ENCODE peak calls at places on chromosomes 4 and X, in seven cellular contexts. One of them, this sample, is unnamed.

GRCh38 chrX:154840856-154841255 is 6.4 kb upstream of the SMIM9 start:
- DNase-seq in adrenal gland: no peak
- DNase-seq in transverse colon: no peak
- DNase-seq in cardiac muscle cell: peak
- DNase-seq in ovary: no peak
- DNase-seq in HepG2: peak
- DNase-seq in IMR-90: peak
- DNase-seq in this sample: no peak

GRCh38 chr4:79623125-79623905 is 215.3 kb upstream of the GK2 start:
- DNase-seq in adrenal gland: no peak
- DNase-seq in ovary: no peak
- DNase-seq in HepG2: no peak
- DNase-seq in cardiac muscle cell: no peak
- DNase-seq in transverse colon: no peak
- DNase-seq in IMR-90: peak
- DNase-seq in this sample: no peak

GRCh38 chr4:7727727-7728126 is 211.9 kb downstream of the AFAP1 start:
- DNase-seq in HepG2: no peak
- DNase-seq in IMR-90: no peak
- DNase-seq in cardiac muscle cell: no peak
- DNase-seq in transverse colon: no peak
- DNase-seq in ovary: no peak
- DNase-seq in adrenal gland: no peak
- DNase-seq in this sample: no peak

GRCh38 chrX:126551725-126552312 is 795 bp downstream of the DCAF12L1 start:
- DNase-seq in transverse colon: no peak
- DNase-seq in HepG2: no peak
- DNase-seq in ovary: peak
- DNase-seq in adrenal gland: no peak
- DNase-seq in cardiac muscle cell: no peak
- DNase-seq in IMR-90: no peak
- DNase-seq in this sample: no peak

GRCh38 chrX:110318664-110318968 is 731 bp upstream of the AMMECR1 start:
- DNase-seq in IMR-90: no peak
- DNase-seq in transverse colon: no peak
- DNase-seq in cardiac muscle cell: no peak
- DNase-seq in adrenal gland: no peak
- DNase-seq in HepG2: no peak
- DNase-seq in ovary: no peak
- DNase-seq in this sample: no peak

GRCh38 chr4:632391-632790 is 7.0 kb downstream of the PDE6B start:
- DNase-seq in HepG2: no peak
- DNase-seq in ovary: no peak
- DNase-seq in cardiac muscle cell: no peak
- DNase-seq in adrenal gland: no peak
- DNase-seq in transverse colon: no peak
- DNase-seq in IMR-90: no peak
- DNase-seq in this sample: no peak

GRCh38 chrX:109440475-109440874 is 41.4 kb downstream of the GUCY2F start:
- DNase-seq in adrenal gland: no peak
- DNase-seq in ovary: no peak
- DNase-seq in HepG2: no peak
- DNase-seq in cardiac muscle cell: no peak
- DNase-seq in transverse colon: no peak
- DNase-seq in IMR-90: no peak
- DNase-seq in this sample: no peak

GRCh38 chr4:151012836-151013235 is 2.2 kb downstream of the LRBA start:
- DNase-seq in adrenal gland: no peak
- DNase-seq in IMR-90: no peak
- DNase-seq in transverse colon: peak
- DNase-seq in cardiac muscle cell: no peak
- DNase-seq in ovary: no peak
- DNase-seq in HepG2: no peak
- DNase-seq in this sample: no peak

GRCh38 chr4:7753271-7753670 is 186.4 kb downstream of the AFAP1 start:
- DNase-seq in HepG2: no peak
- DNase-seq in IMR-90: no peak
- DNase-seq in adrenal gland: peak
- DNase-seq in cardiac muscle cell: no peak
- DNase-seq in transverse colon: no peak
- DNase-seq in ovary: no peak
- DNase-seq in this sample: no peak

GRCh38 chr4:110361921-110362320 is 114.0 kb upstream of the ENPEP start:
- DNase-seq in IMR-90: no peak
- DNase-seq in adrenal gland: no peak
- DNase-seq in HepG2: no peak
- DNase-seq in ovary: no peak
- DNase-seq in cardiac muscle cell: no peak
- DNase-seq in transverse colon: no peak
- DNase-seq in this sample: no peak

GRCh38 chrX:33194876-33195433 is 16.4 kb downstream of the DMD start:
- DNase-seq in IMR-90: peak
- DNase-seq in cardiac muscle cell: no peak
- DNase-seq in transverse colon: no peak
- DNase-seq in HepG2: no peak
- DNase-seq in ovary: no peak
- DNase-seq in adrenal gland: no peak
- DNase-seq in this sample: no peak

GRCh38 chr4:960140-960735 is 13.1 kb downstream of the DGKQ start:
- DNase-seq in ovary: no peak
- DNase-seq in cardiac muscle cell: no peak
- DNase-seq in adrenal gland: peak
- DNase-seq in HepG2: no peak
- DNase-seq in transverse colon: no peak
- DNase-seq in IMR-90: no peak
- DNase-seq in this sample: no peak

GRCh38 chrX:134737721-134738369 is 79.6 kb upstream of the PLAC1 start:
- DNase-seq in HepG2: no peak
- DNase-seq in transverse colon: no peak
- DNase-seq in ovary: no peak
- DNase-seq in cardiac muscle cell: no peak
- DNase-seq in adrenal gland: no peak
- DNase-seq in IMR-90: no peak
- DNase-seq in this sample: no peak
- H3K27ac ChIP-seq in HepG2: no peak
- H3K27ac ChIP-seq in transverse colon: no peak
- H3K27ac ChIP-seq in ovary: no peak
- H3K27ac ChIP-seq in cardiac muscle cell: no peak
- H3K27ac ChIP-seq in adrenal gland: no peak
- H3K27ac ChIP-seq in IMR-90: no peak
- H3K27ac ChIP-seq in this sample: no peak

GRCh38 chr4:99324978-99325377 is 3.8 kb upstream of the ADH1B start:
- DNase-seq in IMR-90: peak
- DNase-seq in cardiac muscle cell: no peak
- DNase-seq in HepG2: no peak
- DNase-seq in ovary: peak
- DNase-seq in transverse colon: peak
- DNase-seq in adrenal gland: peak
- DNase-seq in this sample: peak

GRCh38 chr4:99324361-99324760 is 3.2 kb upstream of the ADH1B start:
- DNase-seq in IMR-90: no peak
- DNase-seq in ovary: no peak
- DNase-seq in adrenal gland: no peak
- DNase-seq in HepG2: no peak
- DNase-seq in cardiac muscle cell: no peak
- DNase-seq in transverse colon: no peak
- DNase-seq in this sample: no peak

GRCh38 chr4:99317354-99317753 is 3.8 kb downstream of the ADH1B start:
- DNase-seq in cardiac muscle cell: no peak
- DNase-seq in HepG2: no peak
- DNase-seq in transverse colon: no peak
- DNase-seq in adrenal gland: no peak
- DNase-seq in IMR-90: no peak
- DNase-seq in ovary: no peak
- DNase-seq in this sample: no peak

GRCh38 chr4:99323761-99324160 is 2.6 kb upstream of the ADH1B start:
- DNase-seq in HepG2: no peak
- DNase-seq in transverse colon: no peak
- DNase-seq in adrenal gland: no peak
- DNase-seq in cardiac muscle cell: no peak
- DNase-seq in ovary: no peak
- DNase-seq in IMR-90: peak
- DNase-seq in this sample: no peak

GRCh38 chr4:99321241-99322191 is at the start of gene ADH1B:
- DNase-seq in ovary: no peak
- DNase-seq in cardiac muscle cell: no peak
- DNase-seq in IMR-90: no peak
- DNase-seq in adrenal gland: no peak
- DNase-seq in HepG2: no peak
- DNase-seq in transverse colon: no peak
- DNase-seq in this sample: no peak
- H3K4me3 ChIP-seq in ovary: peak
- H3K4me3 ChIP-seq in cardiac muscle cell: no peak
- H3K4me3 ChIP-seq in IMR-90: peak
- H3K4me3 ChIP-seq in adrenal gland: peak
- H3K4me3 ChIP-seq in HepG2: no peak
- H3K4me3 ChIP-seq in transverse colon: peak
- H3K4me3 ChIP-seq in this sample: no peak

GRCh38 chrX:30489323-30489722 is 88.2 kb downstream of the TASL start:
- DNase-seq in adrenal gland: no peak
- DNase-seq in ovary: no peak
- DNase-seq in cardiac muscle cell: peak
- DNase-seq in HepG2: peak
- DNase-seq in transverse colon: no peak
- DNase-seq in IMR-90: no peak
- DNase-seq in this sample: no peak
- TF ChIP-seq CTCF in adrenal gland: peak
- TF ChIP-seq CTCF in ovary: no peak
- TF ChIP-seq CTCF in cardiac muscle cell: no peak
- TF ChIP-seq CTCF in HepG2: peak
- TF ChIP-seq CTCF in transverse colon: no peak
- TF ChIP-seq CTCF in IMR-90: no peak
- TF ChIP-seq CTCF in this sample: no peak

DNA sequence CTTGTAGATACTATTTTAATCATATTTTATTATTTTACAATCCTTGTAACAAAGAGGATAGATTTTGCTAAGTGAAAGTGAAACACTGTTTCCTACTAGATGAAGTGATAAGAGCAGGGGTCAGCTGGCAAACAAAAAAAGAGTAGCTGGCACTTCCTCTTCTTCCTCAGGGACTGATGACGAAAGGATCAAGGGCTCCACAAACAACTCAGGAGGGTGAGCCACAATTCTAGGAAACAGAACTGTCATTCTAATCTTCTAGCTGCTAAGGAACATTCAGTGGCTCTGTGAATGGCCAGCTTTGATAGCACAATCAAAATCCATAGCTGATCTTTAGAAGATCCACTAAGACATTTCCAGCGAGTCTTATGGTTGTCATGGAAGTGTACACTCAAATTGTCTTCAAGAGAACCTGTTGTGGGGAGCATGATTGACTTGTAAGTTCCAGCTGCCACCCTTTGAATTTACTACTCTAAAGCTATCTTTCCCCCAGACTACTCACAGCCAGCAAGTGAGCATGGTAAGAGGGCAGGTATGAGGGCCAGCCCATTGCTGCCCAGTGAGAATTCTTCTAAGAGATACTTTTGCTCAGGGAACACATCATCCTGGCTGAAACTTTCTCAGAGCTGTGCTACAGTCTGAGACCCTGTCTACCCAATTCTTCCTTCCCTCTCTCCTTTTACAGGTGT is 275.7 kb upstream of the RASGEF1B start:
- DNase-seq in ovary: no peak
- DNase-seq in HepG2: no peak
- DNase-seq in adrenal gland: peak
- DNase-seq in IMR-90: no peak
- DNase-seq in cardiac muscle cell: no peak
- DNase-seq in transverse colon: no peak
- DNase-seq in this sample: no peak
- H3K27ac ChIP-seq in ovary: no peak
- H3K27ac ChIP-seq in HepG2: no peak
- H3K27ac ChIP-seq in adrenal gland: peak
- H3K27ac ChIP-seq in IMR-90: no peak
- H3K27ac ChIP-seq in cardiac muscle cell: no peak
- H3K27ac ChIP-seq in transverse colon: no peak
- H3K27ac ChIP-seq in this sample: no peak

GRCh38 chrX:134749651-134750450 is 91.6 kb upstream of the PLAC1 start:
- DNase-seq in transverse colon: no peak
- DNase-seq in IMR-90: no peak
- DNase-seq in cardiac muscle cell: no peak
- DNase-seq in HepG2: no peak
- DNase-seq in adrenal gland: no peak
- DNase-seq in ovary: no peak
- DNase-seq in this sample: no peak

GRCh38 chrX:134752558-134752957 is 94.3 kb upstream of the PLAC1 start:
- DNase-seq in HepG2: no peak
- DNase-seq in transverse colon: no peak
- DNase-seq in adrenal gland: no peak
- DNase-seq in cardiac muscle cell: no peak
- DNase-seq in ovary: no peak
- DNase-seq in IMR-90: peak
- DNase-seq in this sample: no peak

GRCh38 chrX:134758652-134759051 is 100.4 kb upstream of the PLAC1 start:
- DNase-seq in cardiac muscle cell: no peak
- DNase-seq in transverse colon: no peak
- DNase-seq in HepG2: no peak
- DNase-seq in ovary: no peak
- DNase-seq in IMR-90: no peak
- DNase-seq in adrenal gland: no peak
- DNase-seq in this sample: no peak

GRCh38 chrX:134753185-134754008 is 95.1 kb upstream of the PLAC1 start:
- DNase-seq in transverse colon: no peak
- DNase-seq in cardiac muscle cell: no peak
- DNase-seq in ovary: no peak
- DNase-seq in adrenal gland: no peak
- DNase-seq in IMR-90: peak
- DNase-seq in HepG2: peak
- DNase-seq in this sample: no peak
- H3K4me3 ChIP-seq in transverse colon: no peak
- H3K4me3 ChIP-seq in cardiac muscle cell: no peak
- H3K4me3 ChIP-seq in ovary: no peak
- H3K4me3 ChIP-seq in adrenal gland: no peak
- H3K4me3 ChIP-seq in IMR-90: no peak
- H3K4me3 ChIP-seq in HepG2: no peak
- H3K4me3 ChIP-seq in this sample: no peak